ENCODE peak calls at places on chromosomes 6 and 20, in seven cellular contexts. K, U, I, T, A, J and P are unnamed samples.

GRCh38 chr6:93468291-93468690 is 48.9 kb upstream of the EPHA7 start:
- DNase-seq in T (no peak), I (no peak), J (no peak), U (no peak), A (no peak), K (no peak), P (no peak)

GRCh38 chr6:11391934-11392777 is 145.4 kb upstream of the TMEM170B start:
- DNase-seq in K (no peak), T (no peak), I (no peak), J (no peak), A (no peak), U (no peak), P (no peak)

GRCh38 chr20:14953736-14954135 is 616.3 kb upstream of the FLRT3 start:
- DNase-seq in A (no peak), U (no peak), K (no peak), J (no peak), T (no peak), I (no peak), P (no peak)

GRCh38 chr6:36130672-36131516 is 581 bp downstream of the MAPK13 start:
- DNase-seq in A (peak), T (no peak), U (peak), K (no peak), I (peak), J (peak), P (no peak)

GRCh38 chr20:10987651-10988383 is 314.0 kb upstream of the JAG1 start:
- DNase-seq in J (no peak), U (no peak), K (no peak), T (no peak), I (no peak), A (no peak), P (no peak)

GRCh38 chr6:30613251-30614043 is 3.6 kb downstream of the PPP1R10 start:
- DNase-seq in A (no peak), T (no peak), U (no peak), I (no peak), K (no peak), J (no peak), P (no peak)

GRCh38 chr6:142162780-142163179 is 15.7 kb downstream of the VTA1 start:
- DNase-seq in I (no peak), K (no peak), A (no peak), U (no peak), J (no peak), T (no peak), P (no peak)

GRCh38 chr20:63979549-63980316 is at the start of gene SAMD10:
- DNase-seq in A (peak), J (peak), I (peak), U (peak), K (peak), T (no peak), P (no peak)

GRCh38 chr6:118574051-118574865 is 26.2 kb downstream of the PLN start:
- DNase-seq in T (no peak), K (no peak), U (no peak), J (no peak), I (no peak), A (no peak), P (no peak)

GRCh38 chr20:47272893-47273590 is 83.5 kb downstream of the ZMYND8 start:
- DNase-seq in J (peak), I (peak), U (no peak), T (no peak), A (peak), K (peak), P (no peak)

GRCh38 chr6:166361080-166361429 is 18.7 kb upstream of the SFT2D1 start:
- DNase-seq in I (no peak), J (no peak), K (peak), U (no peak), A (no peak), T (no peak), P (no peak)

GRCh38 chr6:44058617-44059358 is 68.5 kb downstream of the MRPL14 start:
- DNase-seq in T (no peak), I (no peak), A (no peak), U (peak), K (no peak), J (no peak), P (peak)

GRCh38 chr20:34541264-34541901 is 17.1 kb upstream of the MAP1LC3A start:
- DNase-seq in U (no peak), I (no peak), J (peak), T (no peak), K (no peak), A (no peak), P (no peak)

GRCh38 chr6:1436334-1437306 is 47.2 kb downstream of the FOXF2 start:
- DNase-seq in T (no peak), A (peak), U (no peak), I (peak), J (peak), K (peak), P (no peak)

GRCh38 chr6:38173909-38174308 is 354.4 kb downstream of the ZFAND3 start:
- DNase-seq in A (no peak), J (no peak), T (no peak), K (no peak), U (no peak), I (no peak), P (no peak)

GRCh38 chr6:42251911-42252637 is 34.4 kb upstream of the MRPS10 start:
- DNase-seq in I (no peak), T (no peak), A (peak), K (peak), U (no peak), J (no peak), P (peak)

GRCh38 chr20:21520702-21521595 is 7.1 kb upstream of the NKX2-2 start:
- DNase-seq in T (no peak), I (peak), A (peak), U (peak), K (no peak), J (no peak), P (no peak)